ENCODE peak calls at places on chromosomes 16 and 17, in six cellular contexts. S is cardiac muscle cell, W is Peyer's patch, A is left ventricle myocardium inferior, P is astrocyte of the cerebellum, O is psoas muscle. D is an unnamed sample.

GRCh38 chr17:30379303-30380105 is 777 bp downstream of the CPD start:
- DNase-seq in S (no peak), W (peak; percentile 68), A (peak; percentile 20), P (no peak), O (peak; percentile 23), D (peak; percentile 22)

GRCh38 chr17:63702223-63702577 is 2.3 kb upstream of the LIMD2 start:
- DNase-seq in S (no peak), W (no peak), A (no peak), P (no peak), O (no peak), D (peak; percentile 51)

GRCh38 chr17:20122236-20122879 is 113.2 kb downstream of the SPECC1 start:
- DNase-seq in S (no peak), W (no peak), A (no peak), P (no peak), O (no peak), D (no peak)

GRCh38 chr17:58303981-58304734 is 23.4 kb upstream of the MPO start:
- DNase-seq in S (peak; percentile 63), W (peak; percentile 54), A (peak; percentile 40), P (no peak), O (no peak), D (peak; percentile 91)

GRCh38 chr17:44979426-44980273 is 11.5 kb upstream of the C1QL1 start:
- DNase-seq in S (no peak), W (no peak), A (peak; percentile 32), P (no peak), O (no peak), D (no peak)

GRCh38 chr16:25279491-25279890 is 21.8 kb upstream of the ZKSCAN2 start:
- DNase-seq in S (no peak), W (no peak), A (no peak), P (no peak), O (no peak), D (no peak)

GRCh38 chr17:22303096-22303495 is 610.8 kb downstream of the KCNJ18 start:
- DNase-seq in S (no peak), W (no peak), A (no peak), P (no peak), O (no peak), D (no peak)

GRCh38 chr17:1830288-1830687 is 483 bp downstream of the RPA1 start:
- DNase-seq in S (peak; percentile 4), W (no peak), A (no peak), P (no peak), O (no peak), D (peak; percentile 33)

GRCh38 chr17:69474171-69474831 is 59.8 kb downstream of the MAP2K6 start:
- DNase-seq in S (no peak), W (no peak), A (no peak), P (no peak), O (no peak), D (no peak)

GRCh38 chr16:84193480-84193879 is 2.5 kb downstream of the ADAD2 start:
- DNase-seq in S (no peak), W (no peak), A (no peak), P (no peak), O (no peak), D (no peak)

GRCh38 chr16:2339521-2340484 is 725 bp downstream of the ABCA3 start:
- DNase-seq in S (peak; percentile 12), W (peak; percentile 73), A (peak; percentile 52), P (no peak), O (peak; percentile 65), D (peak; percentile 63)

GRCh38 chr17:80763293-80763867 is 218.7 kb downstream of the RPTOR start:
- DNase-seq in S (no peak), W (no peak), A (no peak), P (no peak), O (no peak), D (no peak)

GRCh38 chr16:11303405-11304138 is 22.4 kb upstream of the PRM1 start:
- DNase-seq in S (no peak), W (no peak), A (no peak), P (no peak), O (no peak), D (no peak)

GRCh38 chr16:46768809-46769208 is 20.7 kb upstream of the MYLK3 start:
- DNase-seq in S (no peak), W (no peak), A (no peak), P (no peak), O (peak; percentile 31), D (no peak)

GRCh38 chr16:27781195-27781524 is 231.2 kb downstream of the KATNIP start:
- DNase-seq in S (peak; percentile 11), W (no peak), A (peak; percentile 45), P (no peak), O (peak; percentile 64), D (no peak)

GRCh38 chr17:48522990-48523389 is 7.8 kb downstream of the HOXB1 start:
- DNase-seq in S (no peak), W (no peak), A (no peak), P (no peak), O (no peak), D (no peak)

GRCh38 chr16:86195863-86196630 is 297.1 kb downstream of the IRF8 start:
- DNase-seq in S (peak; percentile 35), W (no peak), A (no peak), P (no peak), O (no peak), D (no peak)

GRCh38 chr17:64281962-64282752 is 19.1 kb upstream of the TEX2 start:
- DNase-seq in S (peak; percentile 90), W (no peak), A (peak; percentile 38), P (peak; percentile 72), O (peak; percentile 37), D (peak; percentile 72)

GRCh38 chr16:3065069-3065741 is at the start of gene IL32:
- DNase-seq in S (peak; percentile 82), W (peak; percentile 88), A (peak; percentile 61), P (peak; percentile 34), O (peak; percentile 48), D (peak; percentile 72)

GRCh38 chr17:75558666-75559530 is 28.7 kb upstream of the MYO15B start:
- DNase-seq in S (no peak), W (no peak), A (no peak), P (no peak), O (no peak), D (no peak)

GRCh38 chr17:3950584-3950983 is 13.7 kb downstream of the ATP2A3 start:
- DNase-seq in S (no peak), W (no peak), A (no peak), P (no peak), O (no peak), D (no peak)

GRCh38 chr17:47724705-47725104 is 8.3 kb upstream of the TBX21 start:
- DNase-seq in S (no peak), W (no peak), A (no peak), P (no peak), O (no peak), D (no peak)

GRCh38 chr17:9899280-9900018 is 5.6 kb downstream of the RCVRN start:
- DNase-seq in S (no peak), W (no peak), A (no peak), P (no peak), O (no peak), D (no peak)

GRCh38 chr17:36687736-36688135 is 86.4 kb downstream of the MRM1 start:
- DNase-seq in S (no peak), W (no peak), A (no peak), P (no peak), O (no peak), D (no peak)

GRCh38 chr17:40646791-40647548 is 648 bp downstream of the SMARCE1 start:
- DNase-seq in S (peak; percentile 64), W (no peak), A (no peak), P (peak; percentile 1), O (no peak), D (peak; percentile 60)

GRCh38 chr16:177981-178676 is 1.6 kb downstream of the HBA1 start:
- DNase-seq in S (no peak), W (no peak), A (no peak), P (no peak), O (no peak), D (no peak)

GRCh38 chr16:88770459-88771293 is 14.3 kb downstream of the PIEZO1 start:
- DNase-seq in S (peak; percentile 78), W (peak; percentile 88), A (peak; percentile 61), P (no peak), O (peak; percentile 68), D (no peak)

GRCh38 chr17:7394452-7395191 is at the start of gene PLSCR3:
- DNase-seq in S (peak; percentile 93), W (peak; percentile 94), A (peak; percentile 91), P (peak; percentile 48), O (peak; percentile 89), D (peak; percentile 96)
- TF ChIP-seq CTCF in S (peak; percentile 40), W (peak; percentile 42), A (peak; percentile 52), P (peak; percentile 57), O (no peak), D (no peak)

GRCh38 chr16:68490829-68491575 is 42.7 kb upstream of the SMPD3 start:
- DNase-seq in S (peak; percentile 16), W (peak; percentile 85), A (no peak), P (peak; percentile 16), O (no peak), D (no peak)

GRCh38 chr16:68492501-68493411 is 44.4 kb upstream of the SMPD3 start:
- DNase-seq in S (no peak), W (peak; percentile 92), A (no peak), P (no peak), O (no peak), D (no peak)

GRCh38 chr16:68492151-68492500 is 43.8 kb upstream of the SMPD3 start:
- DNase-seq in S (no peak), W (no peak), A (no peak), P (no peak), O (no peak), D (no peak)

GRCh38 chr16:68490358-68490757 is 42.0 kb upstream of the SMPD3 start:
- DNase-seq in S (no peak), W (no peak), A (no peak), P (no peak), O (no peak), D (no peak)

GRCh38 chr16:68491576-68491950 is 43.3 kb upstream of the SMPD3 start:
- DNase-seq in S (no peak), W (no peak), A (no peak), P (no peak), O (no peak), D (no peak)
- TF ChIP-seq CTCF in S (no peak), W (no peak), A (no peak), P (no peak), O (no peak), D (no peak)

DNA sequence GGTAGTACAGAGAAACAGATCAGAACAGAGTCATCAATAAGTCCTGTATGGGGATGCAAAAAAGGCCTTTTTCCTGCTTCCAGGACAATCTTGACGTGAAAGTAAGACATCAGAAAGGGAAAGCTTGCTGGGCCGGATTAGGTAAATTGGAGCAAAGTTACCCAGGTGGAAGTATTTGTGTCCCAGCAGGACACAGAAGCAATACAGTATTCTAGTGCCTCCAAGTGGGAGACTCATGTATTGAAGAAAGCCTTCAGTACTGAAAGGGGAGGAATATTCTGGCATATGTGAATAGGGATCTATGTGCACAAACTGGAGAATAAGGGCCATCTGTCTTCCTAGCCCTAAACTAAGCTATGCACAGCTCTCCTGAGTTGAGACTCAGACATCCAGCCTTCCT is 327.2 kb upstream of the CDH8 start:
- DNase-seq in S (no peak), W (no peak), A (no peak), P (no peak), O (no peak), D (no peak)
- TF ChIP-seq CTCF in S (no peak), W (no peak), A (no peak), P (no peak), O (no peak), D (no peak)

DNA sequence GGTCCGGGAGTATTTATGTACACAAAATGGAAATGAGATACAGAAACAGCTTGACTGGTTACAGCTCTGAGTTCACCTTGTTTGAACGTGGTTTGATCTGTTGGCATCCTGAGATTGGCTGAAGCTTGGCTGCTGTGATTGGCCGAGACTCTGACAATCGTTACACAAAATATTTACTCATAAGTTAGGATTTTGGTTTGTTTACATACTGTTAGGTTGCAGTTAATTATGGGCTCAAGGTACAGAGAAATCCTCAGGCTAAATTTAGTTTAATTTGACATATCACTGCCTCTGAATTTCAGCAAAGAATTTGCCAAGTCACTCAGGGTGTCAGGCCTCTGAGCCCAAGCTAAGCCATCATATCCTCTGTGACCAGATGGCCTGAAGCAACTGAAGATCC is 227.3 kb downstream of the COPRS start:
- DNase-seq in S (no peak), W (no peak), A (no peak), P (no peak), O (no peak), D (no peak)
- TF ChIP-seq CTCF in S (no peak), W (no peak), A (no peak), P (no peak), O (no peak), D (no peak)

D was measured in GM10248.